ENCODE peak calls at places on chromosomes 7 and 10, in four cellular contexts. N is CD8-positive, alpha-beta memory T cell; U is bronchial epithelial cell; T is right cardiac atrium. G is an unnamed sample.

GRCh38 chr10:127196227-127196954 is at the start of gene INSYN2A:
- DNase-seq in N (no peak), T (peak), U (peak), G (no peak)

GRCh38 chr7:96426027-96426426 is 104.1 kb upstream of the SLC25A13 start:
- DNase-seq in N (no peak), T (no peak), U (peak), G (no peak)

GRCh38 chr10:119305860-119306513 is 98.6 kb downstream of the GRK5 start:
- DNase-seq in U (peak), N (peak), T (peak), G (peak)

GRCh38 chr7:40507166-40507565 is 372.4 kb downstream of the SUGCT start:
- DNase-seq in N (no peak), U (peak), T (no peak), G (peak)

GRCh38 chr10:77844713-77845454 is 81.7 kb downstream of the DLG5 start:
- DNase-seq in N (no peak), U (peak), T (no peak), G (no peak)

GRCh38 chr10:112804036-112804435 is 146.0 kb upstream of the TCF7L2 start:
- DNase-seq in N (no peak), U (no peak), T (no peak), G (no peak)

GRCh38 chr10:108132303-108132702 is 967.8 kb upstream of the SORCS1 start:
- DNase-seq in T (no peak), U (peak), N (no peak), G (no peak)

GRCh38 chr10:27285093-27285492 is 44.5 kb upstream of the ACBD5 start:
- DNase-seq in U (peak), N (peak), T (no peak), G (peak)

GRCh38 chr10:121532465-121532864 is 65.8 kb downstream of the FGFR2 start:
- DNase-seq in U (no peak), N (no peak), T (no peak), G (no peak)

GRCh38 chr7:5387711-5388245 is 35.9 kb downstream of the TNRC18 start:
- DNase-seq in N (no peak), U (no peak), T (no peak), G (no peak)

GRCh38 chr7:17056491-17057142 is 174.8 kb upstream of the AGR3 start:
- DNase-seq in N (no peak), U (no peak), T (no peak), G (no peak)

GRCh38 chr7:135454060-135454459 is 55.8 kb downstream of the CNOT4 start:
- DNase-seq in T (no peak), U (no peak), N (no peak), G (no peak)

GRCh38 chr7:28586736-28587135 is 174.4 kb downstream of the CREB5 start:
- DNase-seq in T (no peak), U (no peak), N (no peak), G (no peak)

GRCh38 chr10:17675638-17676037 is 31.7 kb downstream of the STAM start:
- DNase-seq in U (no peak), T (no peak), N (no peak), G (no peak)

GRCh38 chr7:53900856-53901528 is 641.2 kb upstream of the VSTM2A start:
- DNase-seq in U (no peak), T (no peak), N (no peak), G (no peak)

GRCh38 chr7:158419238-158419785 is 168.3 kb downstream of the PTPRN2 start:
- DNase-seq in U (no peak), T (no peak), N (no peak), G (no peak)

GRCh38 chr10:93749218-93749799 is 8.4 kb upstream of the LGI1 start:
- DNase-seq in T (no peak), N (no peak), U (no peak), G (no peak)

GRCh38 chr7:47119408-47119807 is 462.5 kb downstream of the TNS3 start:
- DNase-seq in T (no peak), N (no peak), U (no peak), G (no peak)

GRCh38 chr7:17700138-17700537 is 240.2 kb downstream of the SNX13 start:
- DNase-seq in U (no peak), N (no peak), T (no peak), G (no peak)

GRCh38 chr7:69105981-69106380 is 492.3 kb upstream of the AUTS2 start:
- DNase-seq in U (no peak), N (no peak), T (no peak), G (no peak)

GRCh38 chr7:132141109-132141508 is 435.2 kb downstream of the PLXNA4 start:
- DNase-seq in U (peak), T (no peak), N (no peak), G (no peak)

GRCh38 chr7:27203378-27203953 is 3.6 kb upstream of the HOXA13 start:
- DNase-seq in N (no peak), U (no peak), T (no peak), G (no peak)

GRCh38 chr7:27205325-27206280 is 5.7 kb upstream of the HOXA13 start:
- DNase-seq in T (no peak), U (no peak), N (no peak), G (no peak)

GRCh38 chr7:27202741-27203134 is 2.8 kb upstream of the HOXA13 start:
- DNase-seq in N (no peak), T (no peak), U (no peak), G (no peak)

GRCh38 chr7:27203964-27204594 is 4.2 kb upstream of the HOXA13 start:
- DNase-seq in U (no peak), N (no peak), T (no peak), G (no peak)

DNA sequence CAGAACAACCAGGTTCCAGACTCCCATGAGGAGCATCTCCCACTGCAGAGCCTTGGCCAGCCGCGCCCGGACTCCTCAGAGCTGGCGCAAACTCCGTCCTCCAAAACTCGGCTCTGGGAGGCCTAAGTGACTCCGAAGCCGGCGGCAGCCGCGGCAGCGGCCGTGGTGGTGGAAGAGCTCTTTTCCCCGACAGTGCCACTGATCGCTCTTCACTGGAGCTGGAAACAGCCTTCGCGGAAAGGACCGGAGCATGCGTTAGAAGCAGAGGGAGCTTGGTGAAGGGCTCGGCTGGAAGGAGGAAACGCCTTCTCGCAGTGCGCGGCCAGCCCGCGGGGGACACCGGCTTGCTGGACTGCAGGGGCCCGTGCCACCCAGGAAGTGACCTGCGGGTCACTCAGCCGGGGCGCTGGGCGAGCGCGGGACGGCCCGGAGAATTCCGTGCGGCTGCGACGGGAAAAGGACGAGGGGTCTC is 5.0 kb upstream of the HOXA13 start:
- DNase-seq in U (no peak), T (no peak), N (no peak), G (no peak)
- H3K4me3 ChIP-seq in U (no peak), T (no peak), N (no peak), G (no peak)

GRCh38 chr7:27181795-27182275 is 3.2 kb downstream of the HOXA11 start:
- DNase-seq in U (no peak), T (no peak), N (no peak), G (no peak)
- H3K4me3 ChIP-seq in U (no peak), T (no peak), N (no peak), G (no peak)

GRCh38 chr7:37987732-37988131 is 67.3 kb downstream of the EPDR1 start:
- DNase-seq in T (no peak), N (no peak), U (peak), G (no peak)
- H3K4me3 ChIP-seq in T (no peak), N (no peak), U (no peak), G (no peak)

GRCh38 chr7:130943981-130944380 is 210.0 kb upstream of the KLF14 start:
- DNase-seq in N (no peak), U (peak), T (no peak), G (no peak)
- H3K4me3 ChIP-seq in N (no peak), U (no peak), T (peak), G (no peak)

DNA sequence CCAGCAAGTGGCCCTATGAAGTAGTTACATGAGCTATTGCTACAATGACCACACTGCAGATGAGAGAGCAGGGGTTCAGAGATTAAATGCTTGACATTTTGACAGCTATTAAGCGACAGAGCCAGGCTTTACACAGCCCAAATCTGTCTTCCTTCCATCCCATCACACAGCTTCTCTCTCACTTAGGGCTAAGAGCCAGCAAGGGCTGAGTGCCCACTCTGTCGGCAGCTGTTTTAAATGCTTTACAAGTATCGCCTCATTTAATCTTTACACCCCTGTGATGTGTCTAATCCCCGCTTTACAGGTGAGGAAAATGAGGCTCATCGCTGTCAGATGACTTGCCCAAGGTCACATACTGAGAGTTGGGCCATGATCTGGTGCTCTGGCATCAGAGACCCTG is 15.2 kb upstream of the OPALIN start:
- DNase-seq in U (no peak), T (no peak), N (no peak), G (no peak)
- H3K4me3 ChIP-seq in U (no peak), T (no peak), N (no peak), G (no peak)

DNA sequence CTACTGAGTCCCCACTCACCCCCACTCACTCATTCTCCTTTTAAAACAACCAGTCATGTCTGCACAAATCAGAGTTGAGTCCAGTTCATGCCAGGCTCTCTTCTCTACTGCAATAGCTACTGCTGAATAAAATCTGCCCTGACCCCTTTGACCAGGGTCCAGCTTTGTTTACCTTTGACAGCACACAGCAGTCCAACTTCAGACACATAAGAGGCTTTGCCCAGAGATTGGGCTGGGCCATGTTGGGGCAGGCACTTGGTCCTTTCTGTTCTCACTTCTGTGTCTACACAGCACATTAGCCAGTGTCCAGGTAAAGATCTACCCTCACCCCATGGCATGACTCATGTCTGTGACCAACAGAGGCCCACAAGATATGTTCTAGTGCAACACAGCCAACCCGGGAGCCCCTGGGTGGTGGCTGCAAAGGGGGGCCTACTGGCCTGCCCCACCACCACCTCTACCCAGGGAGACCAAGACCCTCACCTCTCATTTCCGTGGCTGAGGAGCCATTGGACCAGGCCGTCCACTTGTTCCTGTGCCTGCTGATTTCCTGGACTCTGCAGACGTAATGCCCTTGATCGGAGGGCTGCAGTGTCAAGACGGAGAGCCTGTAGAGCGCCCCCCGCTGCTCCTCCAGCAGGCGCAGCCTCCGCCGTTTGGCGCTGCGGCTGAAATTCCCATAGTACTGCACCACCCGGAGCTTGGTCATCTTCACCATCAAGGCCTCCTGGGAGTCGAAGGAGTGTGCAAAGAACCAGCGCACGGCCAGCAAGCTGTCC is 8.0 kb downstream of the VSTM4 start:
- DNase-seq in U (no peak), N (no peak), T (no peak), G (no peak)
- H3K4me3 ChIP-seq in U (no peak), N (no peak), T (no peak), G (no peak)

GRCh38 chr10:80473096-80473657 is 19.1 kb downstream of the TSPAN14 start:
- DNase-seq in U (no peak), N (no peak), T (no peak), G (no peak)

GRCh38 chr10:80472234-80473095 is 18.4 kb downstream of the TSPAN14 start:
- DNase-seq in T (no peak), N (no peak), U (peak), G (no peak)

GRCh38 chr10:80474597-80474910 is 20.4 kb downstream of the TSPAN14 start:
- DNase-seq in N (no peak), T (no peak), U (no peak), G (no peak)

GRCh38 chr10:80474920-80475319 is 20.8 kb downstream of the TSPAN14 start:
- DNase-seq in U (no peak), N (no peak), T (no peak), G (no peak)

DNA sequence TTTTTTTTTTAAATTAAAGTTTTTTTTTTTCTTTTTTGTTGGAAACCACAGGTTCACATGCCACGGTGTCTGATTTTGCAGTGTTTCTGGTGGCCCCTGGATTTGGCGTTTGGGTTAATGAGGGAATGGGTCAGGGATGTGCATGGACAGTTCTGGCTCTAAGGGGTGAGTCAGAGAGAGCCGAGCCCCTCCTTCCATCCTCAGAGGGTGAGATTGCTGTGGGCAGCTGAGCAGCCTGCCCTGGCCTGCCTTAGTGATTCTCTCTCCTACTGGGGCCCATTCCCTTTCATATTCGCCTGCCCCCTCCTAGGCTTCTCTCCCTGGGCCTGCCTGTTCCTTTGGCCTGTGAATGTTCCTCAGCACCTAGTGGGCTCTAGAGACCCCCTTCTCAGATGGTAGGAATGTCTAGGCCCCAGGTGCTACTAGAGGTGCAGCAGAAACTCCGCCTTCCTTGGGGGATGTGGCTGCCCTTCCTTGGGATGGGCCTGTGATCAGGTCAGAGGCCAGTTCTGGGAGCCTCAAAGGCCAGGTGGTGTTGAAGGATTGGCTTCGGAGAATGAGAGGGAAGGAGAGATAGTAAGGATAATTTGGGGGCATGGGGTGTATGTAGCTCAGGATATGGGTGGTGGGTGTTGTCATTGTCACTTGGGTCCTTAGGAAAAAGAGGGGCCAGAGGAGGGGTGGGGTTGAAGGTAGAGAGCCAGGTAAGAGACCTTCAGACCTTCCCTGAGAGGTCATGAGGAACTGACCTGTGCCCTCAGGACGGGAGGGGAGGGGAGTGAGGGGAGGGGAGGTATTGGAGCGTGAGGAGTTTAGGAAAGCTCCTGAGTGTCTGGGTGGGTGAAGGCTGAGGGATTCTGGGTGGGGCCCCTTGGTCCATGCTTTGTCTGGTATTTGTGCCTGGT is 19.8 kb downstream of the TSPAN14 start:
- DNase-seq in U (peak), T (no peak), N (no peak), G (no peak)
- H3K4me3 ChIP-seq in U (no peak), T (no peak), N (peak), G (no peak)

GRCh38 chr10:116849271-116850057 is at the start of gene ENO4:
- DNase-seq in U (peak), T (peak), N (no peak), G (no peak)

GRCh38 chr10:116850058-116850611 is 836 bp downstream of the ENO4 start:
- DNase-seq in N (no peak), U (no peak), T (no peak), G (no peak)

GRCh38 chr10:116845823-116846222 is 3.5 kb upstream of the ENO4 start:
- DNase-seq in N (no peak), U (no peak), T (no peak), G (no peak)

GRCh38 chr10:116848912-116849270 is 408 bp upstream of the ENO4 start:
- DNase-seq in N (no peak), T (no peak), U (no peak), G (no peak)

DNA sequence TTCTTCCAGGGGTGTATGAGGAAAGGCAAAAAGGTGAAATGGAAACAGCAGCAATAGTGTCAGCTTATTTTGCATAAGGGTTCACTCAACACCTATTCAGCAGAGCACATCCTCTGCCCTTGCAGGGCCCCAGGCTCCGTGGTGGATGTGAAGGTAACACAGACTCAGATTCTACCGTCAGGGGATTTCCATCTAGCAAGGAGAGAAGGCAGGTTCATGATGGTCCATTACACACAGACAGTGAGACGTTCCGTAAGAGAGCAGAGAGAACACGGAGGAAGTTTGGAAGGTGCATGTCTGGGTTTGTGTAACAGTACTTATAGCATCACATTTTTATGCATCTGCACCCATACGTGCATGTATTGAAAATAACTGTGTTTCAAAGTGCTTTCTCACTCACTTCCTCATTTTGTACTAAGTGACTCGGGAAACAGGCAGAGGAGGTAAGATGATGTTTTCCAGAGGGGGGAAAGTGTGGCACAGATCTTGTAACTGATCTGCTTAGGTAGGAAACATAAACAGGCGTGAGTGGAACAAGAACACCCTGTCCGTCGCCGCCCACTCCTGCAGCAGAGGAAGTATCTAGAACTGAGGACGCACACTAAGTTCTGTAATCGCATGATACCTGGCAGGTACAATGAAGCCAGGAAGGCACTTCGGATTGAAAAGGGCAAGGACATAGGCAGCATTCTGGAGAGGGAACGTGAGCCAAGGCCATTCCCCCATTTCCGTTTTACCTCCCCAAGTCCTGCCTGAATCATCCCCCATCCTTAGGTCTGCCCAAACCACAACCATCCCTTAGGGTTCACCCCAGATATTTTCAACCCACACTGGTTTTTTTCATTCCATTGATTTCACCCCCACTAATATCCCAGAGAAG is 1.0 kb upstream of the ENO4 start:
- DNase-seq in U (peak), N (no peak), T (no peak), G (no peak)
- H3K4me3 ChIP-seq in U (peak), N (no peak), T (peak), G (no peak)

DNA sequence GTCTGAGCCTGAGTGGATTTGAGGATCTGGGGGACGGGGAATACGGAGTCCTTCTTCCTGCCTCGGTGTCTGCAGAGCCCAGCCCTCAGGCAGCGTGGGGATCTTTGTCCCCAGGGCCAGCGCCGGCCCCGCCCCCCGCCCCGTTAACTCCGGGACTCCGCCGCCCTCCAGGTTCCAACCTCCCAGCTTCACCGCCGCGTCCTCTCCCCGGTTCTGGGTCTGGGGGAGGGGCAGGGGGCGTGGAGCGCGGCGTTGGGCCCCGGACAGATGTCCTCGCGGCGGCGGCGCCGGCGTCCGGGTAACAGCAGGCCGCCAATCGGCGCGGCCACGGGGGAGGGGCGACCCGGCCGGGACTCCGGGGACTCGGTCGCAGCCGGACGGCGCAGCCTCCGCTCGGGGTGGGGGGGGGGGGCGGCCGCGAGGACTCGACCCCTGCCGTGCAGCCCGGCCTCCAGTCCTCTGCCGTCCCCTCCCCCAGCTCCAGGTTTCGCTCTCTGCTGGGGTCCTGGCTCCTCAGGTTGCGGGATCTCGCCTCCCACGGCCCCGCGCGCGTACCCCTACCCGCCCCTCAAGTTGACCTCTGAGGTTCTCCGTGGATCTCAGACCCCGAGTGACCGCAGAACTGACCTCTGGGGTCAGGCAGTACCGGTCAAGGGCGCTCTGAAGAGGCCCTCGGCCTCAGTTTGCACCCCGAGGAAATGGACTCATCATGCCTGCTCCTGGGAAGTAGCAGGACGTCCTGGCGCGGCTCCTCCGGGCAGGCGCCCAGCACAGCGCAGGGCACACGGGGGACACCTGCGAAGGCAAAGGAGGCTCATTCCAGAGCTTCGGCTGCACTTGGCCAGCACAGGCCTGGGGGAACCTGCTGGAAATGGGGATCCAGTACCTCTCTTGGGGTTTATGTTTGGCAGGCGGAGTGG is 2.3 kb upstream of the ELFN1 start:
- DNase-seq in T (peak), N (no peak), U (no peak), G (no peak)
- H3K4me3 ChIP-seq in T (peak), N (no peak), U (peak), G (no peak)